ENCODE peak calls at places on chromosomes 7 and 10, in four cellular contexts. I is ureter, L is NAMALWA, P is RWPE1. M is an unnamed sample.
A peak's percentile ranks its signal among the peaks of the same experiment; 100 is the strongest.

GRCh38 chr7:51314726-51315125 is 1.9 kb downstream of the COBL start:
- DNase-seq in P (no peak), I (no peak), L (no peak), M (peak; percentile 33)

GRCh38 chr7:27172823-27173411 is 1.2 kb downstream of the HOXA10 start:
- DNase-seq in L (no peak), I (peak; percentile 93), P (no peak), M (peak; percentile 20)

GRCh38 chr10:101644002-101644401 is 51.0 kb downstream of the FBXW4 start:
- DNase-seq in I (no peak), P (no peak), L (no peak), M (no peak)

GRCh38 chr7:916291-916941 is 38.1 kb downstream of the ADAP1 start:
- DNase-seq in P (no peak), L (no peak), I (no peak), M (no peak)

GRCh38 chr7:2691223-2691818 is 3.3 kb downstream of the AMZ1 start:
- DNase-seq in L (no peak), I (no peak), P (no peak), M (no peak)

GRCh38 chr7:138564365-138564764 is 104.3 kb downstream of the TRIM24 start:
- DNase-seq in I (peak; percentile 50), L (no peak), P (peak; percentile 9), M (peak; percentile 52)

GRCh38 chr10:122911889-122912484 is 1.6 kb downstream of the FAM24A start:
- DNase-seq in I (no peak), L (peak; percentile 47), P (peak; percentile 74), M (peak; percentile 37)

GRCh38 chr7:98193474-98194180 is 17.6 kb upstream of the BHLHA15 start:
- DNase-seq in P (no peak), L (no peak), I (no peak), M (no peak)

GRCh38 chr7:114426824-114427223 is 12.2 kb downstream of the FOXP2 start:
- DNase-seq in L (peak; percentile 27), I (no peak), P (no peak), M (no peak)

GRCh38 chr7:24290004-24290641 is 6.1 kb downstream of the NPY start:
- DNase-seq in P (peak; percentile 53), I (no peak), L (peak; percentile 95), M (no peak)

GRCh38 chr10:56319386-56319785 is 41.7 kb downstream of the ZWINT start:
- DNase-seq in I (no peak), L (no peak), P (peak; percentile 16), M (no peak)